ENCODE peak calls at places on chromosomes 3 and 15, in nine cellular contexts. Q is osteocyte; X is Peyer's patch; W is nucleus accumbens; T is AG10803; N is activated CD4-positive, alpha-beta T cell treated with anti-CD3 and anti-CD28 coated beads, Interleukin-2, amount 50 U/mL, for 24 hours; G is endothelial cell; Y is NCI-H1930; I is GM13976. U is an unnamed sample.

GRCh38 chr3:10722921-10723320 is 93.1 kb upstream of the SLC6A11 start:
- DNase-seq in Q (peak), X (no peak), W (peak), T (no peak), N (no peak), G (no peak), Y (no peak), I (no peak), U (no peak)

GRCh38 chr3:82002993-82003642 is 241.7 kb upstream of the GBE1 start:
- DNase-seq in Q (no peak), X (no peak), W (no peak), T (no peak), N (no peak), G (no peak), Y (no peak), I (no peak), U (no peak)

GRCh38 chr15:78195735-78196201 is 38.6 kb downstream of the ACSBG1 start:
- DNase-seq in Q (no peak), X (peak), W (peak), T (no peak), N (peak), G (peak), Y (no peak), I (peak), U (peak)

GRCh38 chr15:81379269-81379668 is 5.3 kb upstream of the TMC3 start:
- DNase-seq in Q (no peak), X (no peak), W (no peak), T (peak), N (no peak), G (no peak), Y (no peak), I (no peak), U (no peak)

GRCh38 chr15:83289160-83289559 is 4.7 kb upstream of the BNC1 start:
- DNase-seq in Q (no peak), X (no peak), W (no peak), T (peak), N (no peak), G (no peak), Y (no peak), I (no peak), U (no peak)

GRCh38 chr3:129383292-129383860 is 45.1 kb downstream of the EFCAB12 start:
- DNase-seq in Q (no peak), X (no peak), W (peak), T (peak), N (peak), G (peak), Y (peak), I (peak), U (peak)

GRCh38 chr3:174397848-174398247 is 461.3 kb upstream of the NAALADL2 start:
- DNase-seq in Q (no peak), X (no peak), W (no peak), T (peak), N (no peak), G (no peak), Y (no peak), I (no peak), U (peak)

GRCh38 chr3:183392166-183393034 is 36.0 kb downstream of the MCF2L2 start:
- DNase-seq in Q (no peak), X (no peak), W (no peak), T (no peak), N (no peak), G (no peak), Y (no peak), I (no peak), U (peak)

U was measured in choroid plexus epithelial cell.